ENCODE peak calls at places on chromosomes 2 and 18, in four cellular contexts. X is tibial artery, B is Peyer's patch, C is suprapubic skin. G is an unnamed sample. For H3K27me3, the result is how much of the 10 kb centered on the place peaks cover.

GRCh38 chr2:36578343-36579296 is 19.3 kb downstream of the FEZ2 start:
- DNase-seq in C (no peak), B (no peak), X (no peak), G (no peak)

GRCh38 chr18:3857544-3857943 is 407.6 kb downstream of the TGIF1 start:
- DNase-seq in B (no peak), C (no peak), X (no peak), G (no peak)

GRCh38 chr2:120886534-120886961 is 150.9 kb downstream of the GLI2 start:
- DNase-seq in X (no peak), C (no peak), B (no peak), G (no peak)

GRCh38 chr18:79519751-79520472 is 124.2 kb downstream of the NFATC1 start:
- DNase-seq in X (no peak), C (no peak), B (peak), G (peak)

GRCh38 chr2:124563415-124563814 is 538.3 kb downstream of the CNTNAP5 start:
- DNase-seq in X (no peak), C (no peak), B (no peak), G (no peak)

GRCh38 chr18:79869591-79870368 is 72.0 kb downstream of the KCNG2 start:
- DNase-seq in C (peak), B (no peak), X (no peak), G (no peak)

GRCh38 chr2:215409331-215410127 is 26.3 kb downstream of the FN1 start:
- DNase-seq in X (no peak), B (no peak), C (no peak), G (no peak)

GRCh38 chr2:85797959-85798358 is 44.2 kb downstream of the ATOH8 start:
- DNase-seq in C (peak), X (peak), B (no peak), G (no peak)

GRCh38 chr18:7601249-7601620 is 34.1 kb downstream of the PTPRM start:
- DNase-seq in C (no peak), B (no peak), X (no peak), G (no peak)
- TF ChIP-seq CTCF in C (no peak), B (no peak), X (no peak), G (no peak)

GRCh38 chr2:29587791-29588190 is 333.6 kb downstream of the ALK start:
- DNase-seq in B (no peak), C (no peak), X (no peak), G (no peak)

GRCh38 chr2:29596584-29596983 is 324.8 kb downstream of the ALK start:
- DNase-seq in B (no peak), C (no peak), X (no peak), G (no peak)

GRCh38 chr2:29589440-29590103 is 331.8 kb downstream of the ALK start:
- DNase-seq in C (no peak), B (no peak), X (no peak), G (no peak)

GRCh38 chr2:29590211-29590610 is 331.2 kb downstream of the ALK start:
- DNase-seq in B (no peak), X (no peak), C (no peak), G (no peak)

DNA sequence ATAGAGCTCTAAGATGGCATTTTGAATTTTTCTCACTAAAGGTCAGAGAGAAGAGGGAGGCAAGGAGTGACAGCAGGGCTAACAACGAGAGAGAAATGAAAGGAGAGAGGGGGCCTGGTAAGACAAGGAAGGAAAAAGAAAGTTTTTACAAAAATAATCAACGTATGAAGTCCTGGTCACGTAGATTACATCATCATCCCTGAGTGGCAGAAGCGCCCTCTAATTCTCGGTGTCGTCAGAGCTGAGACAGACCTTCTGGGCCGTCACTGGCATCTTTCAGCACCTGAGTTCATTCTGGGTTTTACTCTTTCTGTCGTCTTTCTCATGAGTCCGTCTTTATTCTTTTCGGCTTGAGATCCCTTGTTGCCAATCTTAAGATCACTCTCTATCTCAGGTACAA is 329.8 kb downstream of the ALK start:
- DNase-seq in C (no peak), B (no peak), X (no peak), G (no peak)
- H3K27me3 ChIP-seq in C (under half), B (under half), X (under half), G (under half)

GRCh38 chr2:206855585-206856433 is 83.5 kb upstream of the CPO start:
- DNase-seq in B (no peak), X (no peak), C (no peak), G (no peak)

GRCh38 chr2:206863721-206864120 is 75.6 kb upstream of the CPO start:
- DNase-seq in B (no peak), X (no peak), C (no peak), G (no peak)

GRCh38 chr2:206863196-206863595 is 76.1 kb upstream of the CPO start:
- DNase-seq in B (no peak), C (no peak), X (no peak), G (no peak)

GRCh38 chr2:206856474-206856873 is 82.8 kb upstream of the CPO start:
- DNase-seq in X (no peak), B (no peak), C (no peak), G (no peak)

DNA sequence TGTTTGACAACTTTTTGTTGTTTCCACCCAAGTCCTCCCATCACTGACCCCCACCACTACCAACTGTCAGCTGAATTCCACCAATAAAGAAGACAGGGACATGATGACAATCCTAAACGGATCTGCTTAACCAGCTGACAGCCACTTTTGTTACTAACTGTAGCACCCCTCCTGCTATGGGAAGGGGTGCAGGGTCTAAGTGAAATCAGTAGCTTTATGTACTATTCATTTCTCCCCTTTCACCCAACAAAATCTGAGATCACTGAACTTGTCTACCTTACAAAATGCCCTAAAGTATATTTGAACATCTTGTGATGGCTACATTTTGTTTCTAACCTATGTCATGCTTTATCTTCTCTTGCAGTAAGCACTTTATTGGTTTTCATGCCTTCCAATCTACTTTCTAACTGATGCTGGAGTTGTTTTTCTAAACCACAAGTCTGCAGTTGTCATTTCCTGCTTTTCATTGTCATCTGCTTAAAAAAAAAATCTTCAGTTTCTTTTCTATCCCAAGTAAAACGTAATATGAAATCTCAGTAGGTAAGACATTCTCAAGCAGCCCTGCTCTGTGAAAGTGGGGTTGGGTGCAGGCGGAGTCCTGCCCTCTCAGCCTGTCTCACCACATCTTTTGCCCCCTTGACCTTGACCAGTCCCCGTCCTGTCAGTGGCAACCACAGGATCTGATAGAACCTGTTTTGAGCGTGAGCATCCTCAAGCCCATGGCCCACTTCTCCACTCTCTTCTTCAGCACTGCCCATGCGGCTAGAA is 80.2 kb upstream of the CPO start:
- DNase-seq in X (no peak), B (no peak), C (no peak), G (no peak)
- H3K4me3 ChIP-seq in X (no peak), B (no peak), C (no peak), G (no peak)

DNA sequence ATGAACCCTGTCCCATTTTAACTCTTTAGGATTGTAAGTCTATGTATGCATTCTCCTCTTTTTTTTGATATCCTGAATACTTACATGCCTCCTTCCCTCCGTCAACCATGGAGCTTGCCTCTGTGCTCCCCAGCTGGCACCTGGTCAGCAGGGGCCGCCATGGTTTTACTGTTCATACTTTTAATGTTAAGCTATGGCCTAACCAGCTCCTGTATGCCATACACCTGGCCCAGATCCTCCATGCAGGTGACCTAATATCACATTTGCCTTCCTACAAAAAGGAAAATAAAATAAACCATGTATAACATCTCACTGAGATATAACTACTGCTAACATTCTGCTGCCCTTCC is 283.1 kb upstream of the TRIB2 start:
- DNase-seq in B (no peak), X (no peak), C (no peak), G (no peak)
- TF ChIP-seq CTCF in B (no peak), X (no peak), C (no peak), G (peak)

DNA sequence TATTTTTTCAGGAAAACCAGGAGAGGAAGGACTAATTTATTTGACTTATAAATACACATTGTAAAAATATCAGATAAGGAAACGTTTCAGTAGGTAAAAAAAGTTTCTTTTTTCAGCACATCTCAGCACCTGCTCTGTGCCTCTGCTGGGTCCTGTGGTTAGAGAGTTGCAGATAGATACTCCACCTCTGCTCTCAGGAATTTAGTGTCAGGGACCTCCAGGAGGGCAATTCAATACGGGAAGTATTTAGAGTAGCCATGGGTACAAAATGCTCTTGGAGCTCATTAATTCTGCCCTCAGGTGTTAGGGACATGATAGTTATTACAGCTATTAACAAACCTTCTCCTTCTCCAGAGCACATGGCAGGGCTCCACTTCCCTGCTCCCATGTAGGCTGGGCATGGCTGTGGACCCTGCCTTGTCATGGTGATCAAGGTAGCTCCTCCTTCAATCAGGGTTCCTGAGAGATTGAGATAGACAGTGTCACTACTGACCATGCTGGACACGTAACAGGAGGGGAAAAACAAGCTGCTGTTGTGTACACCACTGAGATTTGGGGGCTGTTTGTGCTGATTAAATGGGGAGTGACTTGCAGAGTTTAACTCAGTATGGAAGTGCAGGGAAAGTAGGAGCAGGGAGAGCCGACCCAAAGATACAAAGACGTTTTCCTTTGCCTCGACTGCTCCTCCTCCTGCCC is 185.6 kb upstream of the COPS8 start:
- DNase-seq in B (no peak), C (no peak), X (no peak), G (no peak)
- H3K27me3 ChIP-seq in B (under half), C (under half), X (under half), G (under half)

DNA sequence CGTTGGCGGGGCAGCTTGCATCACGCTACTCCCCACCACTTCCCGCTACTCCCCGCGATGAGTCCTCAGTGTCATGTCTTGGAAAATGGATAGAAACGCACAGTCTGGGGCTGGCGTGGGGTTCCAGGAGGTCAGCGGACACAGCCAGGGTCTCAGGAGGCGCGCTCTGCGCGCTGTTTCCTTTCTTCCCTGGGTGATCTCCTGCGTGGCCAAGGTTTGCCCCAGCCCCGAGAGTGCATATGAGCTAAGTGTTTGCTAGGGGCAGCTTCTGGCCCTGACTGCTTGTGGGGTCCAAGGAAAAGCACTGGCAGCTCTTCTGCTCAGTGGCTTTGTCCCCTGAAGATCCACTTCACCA is 2.7 kb upstream of the HS6ST1 start:
- DNase-seq in X (no peak), B (peak), C (peak), G (no peak)
- H3K4me3 ChIP-seq in X (peak), B (peak), C (peak), G (peak)

GRCh38 chr2:108916397-108917077 is 72.5 kb downstream of the EDAR start:
- DNase-seq in X (no peak), B (no peak), C (no peak), G (peak)

GRCh38 chr2:108917078-108917440 is 72.0 kb downstream of the EDAR start:
- DNase-seq in B (no peak), X (no peak), C (no peak), G (no peak)

GRCh38 chr2:108918941-108919341 is 70.1 kb downstream of the EDAR start:
- DNase-seq in X (no peak), B (no peak), C (no peak), G (peak)

GRCh38 chr2:108918156-108918845 is 70.7 kb downstream of the EDAR start:
- DNase-seq in X (no peak), C (no peak), B (no peak), G (peak)

DNA sequence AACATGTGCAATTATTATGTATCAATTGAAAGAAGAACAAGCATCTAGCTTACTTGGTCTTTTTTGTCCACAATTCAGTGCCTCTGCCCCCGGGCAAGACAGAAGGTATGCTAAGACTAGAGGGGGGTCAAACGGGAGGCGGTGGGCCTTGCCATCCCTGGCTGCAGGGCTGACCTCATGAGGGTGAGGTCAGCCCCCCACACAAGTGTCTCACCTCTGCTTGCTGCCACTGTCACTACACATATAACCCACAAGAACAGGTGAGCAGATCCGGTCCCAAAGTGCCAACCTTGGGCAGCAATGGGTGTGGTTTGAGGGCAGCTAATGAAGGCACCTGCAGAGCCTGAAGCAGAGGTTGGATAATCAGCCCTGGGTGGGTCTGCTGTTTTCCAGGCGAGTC is 71.5 kb downstream of the EDAR start:
- DNase-seq in B (no peak), C (no peak), X (no peak), G (peak)
- TF ChIP-seq CTCF in B (no peak), C (no peak), X (no peak), G (no peak)

GRCh38 chr18:50982802-50983179 is 15.0 kb downstream of the ELAC1 start:
- DNase-seq in B (no peak), X (no peak), C (no peak), G (no peak)
- H3K27me3 ChIP-seq in B (under half), X (under half), C (under half), G (under half)

GRCh38 chr2:201228912-201229290 is 31.4 kb upstream of the CASP8 start:
- DNase-seq in B (no peak), C (no peak), X (no peak), G (no peak)
- H3K4me3 ChIP-seq in B (no peak), C (no peak), X (no peak), G (no peak)

DNA sequence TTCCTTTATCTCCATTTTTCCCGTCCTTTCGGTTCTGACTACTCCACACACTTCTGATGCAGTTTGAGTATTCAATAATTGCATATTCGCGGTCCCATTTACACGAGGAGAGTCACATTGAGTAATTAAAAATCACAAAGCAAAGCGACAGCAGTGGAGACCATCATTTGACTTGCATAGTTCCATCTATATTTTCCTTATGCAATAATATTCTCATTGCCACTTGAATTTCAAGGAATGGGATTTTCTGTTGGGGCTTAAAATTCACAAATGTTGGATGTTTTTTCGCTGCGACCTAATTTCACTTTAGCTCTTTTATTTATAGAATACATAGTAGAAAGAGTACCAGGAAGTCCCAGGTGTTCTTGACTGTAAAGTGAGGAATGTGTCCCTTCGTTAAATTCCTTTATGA is 186.8 kb downstream of the ZEB2 start:
- DNase-seq in X (no peak), B (no peak), C (no peak), G (no peak)
- TF ChIP-seq CTCF in X (no peak), B (no peak), C (no peak), G (no peak)

G was measured in RWPE2.